ENCODE peak calls at places on chromosomes 1 and 21, in six cellular contexts. S, O, U, P, Q and E are unnamed samples.

GRCh38 chr1:32733573-32734321 is 31.2 kb upstream of the SYNC start:
- DNase-seq in S (peak), O (no peak), U (no peak), P (no peak), Q (no peak), E (no peak)

GRCh38 chr1:10968411-10968826 is 44.0 kb upstream of the TARDBP start:
- DNase-seq in S (no peak), O (no peak), U (no peak), P (no peak), Q (no peak), E (no peak)

GRCh38 chr1:24074817-24075725 is 36.9 kb downstream of the MYOM3 start:
- DNase-seq in S (no peak), O (no peak), U (no peak), P (peak), Q (no peak), E (no peak)

GRCh38 chr1:45551684-45552083 is 1.1 kb downstream of the AKR1A1 start:
- DNase-seq in S (no peak), O (no peak), U (no peak), P (no peak), Q (no peak), E (no peak)

GRCh38 chr21:35436899-35437298 is 387.8 kb upstream of the RUNX1 start:
- DNase-seq in S (peak), O (no peak), U (no peak), P (no peak), Q (no peak), E (no peak)

GRCh38 chr1:51289676-51290488 is 40.5 kb downstream of the TTC39A start:
- DNase-seq in S (no peak), O (no peak), U (no peak), P (no peak), Q (no peak), E (no peak)

GRCh38 chr1:2393471-2393877 is 1.8 kb downstream of the RER1 start:
- DNase-seq in S (no peak), O (no peak), U (no peak), P (peak), Q (no peak), E (no peak)

GRCh38 chr21:14523234-14523633 is 22.9 kb downstream of the SAMSN1 start:
- DNase-seq in S (no peak), O (no peak), U (no peak), P (no peak), Q (no peak), E (peak)

GRCh38 chr1:243580072-243580471 is 270.0 kb downstream of the AKT3 start:
- DNase-seq in S (peak), O (no peak), U (peak), P (peak), Q (no peak), E (no peak)

GRCh38 chr1:219220945-219221344 is 47.3 kb downstream of the LYPLAL1 start:
- DNase-seq in S (no peak), O (no peak), U (no peak), P (no peak), Q (no peak), E (no peak)

GRCh38 chr1:95742591-95743089 is 508.6 kb downstream of the RWDD3 start:
- DNase-seq in S (peak), O (no peak), U (no peak), P (no peak), Q (no peak), E (no peak)

GRCh38 chr1:218361298-218362065 is 16.3 kb downstream of the TGFB2 start:
- DNase-seq in S (peak), O (no peak), U (peak), P (no peak), Q (no peak), E (no peak)

GRCh38 chr1:86872086-86872485 is 41.8 kb downstream of the SELENOF start:
- DNase-seq in S (no peak), O (peak), U (peak), P (no peak), Q (no peak), E (no peak)

GRCh38 chr1:54283214-54283996 is 83.4 kb downstream of the MRPL37 start:
- DNase-seq in S (no peak), O (no peak), U (no peak), P (peak), Q (no peak), E (no peak)

GRCh38 chr1:45891087-45891486 is 87.7 kb downstream of the MAST2 start:
- DNase-seq in S (no peak), O (no peak), U (no peak), P (no peak), Q (no peak), E (no peak)

GRCh38 chr1:213615226-213615881 is 372.4 kb upstream of the PROX1 start:
- DNase-seq in S (no peak), O (no peak), U (no peak), P (no peak), Q (no peak), E (no peak)

GRCh38 chr1:150619576-150620509 is 9.6 kb downstream of the ENSA start:
- DNase-seq in S (no peak), O (peak), U (no peak), P (no peak), Q (no peak), E (no peak)

GRCh38 chr1:15039901-15040300 is 113.6 kb upstream of the TMEM51 start:
- DNase-seq in S (no peak), O (no peak), U (no peak), P (peak), Q (no peak), E (no peak)

GRCh38 chr1:89754518-89754917 is 66.3 kb upstream of the LRRC8D start:
- DNase-seq in S (no peak), O (no peak), U (peak), P (no peak), Q (peak), E (no peak)

GRCh38 chr1:53524428-53525400 is 65.5 kb downstream of the DMRTB1 start:
- DNase-seq in S (no peak), O (no peak), U (no peak), P (no peak), Q (no peak), E (no peak)

GRCh38 chr1:19179597-19180271 is 30.3 kb downstream of the UBR4 start:
- DNase-seq in S (peak), O (peak), U (no peak), P (no peak), Q (no peak), E (no peak)